ENCODE peak calls at places on chromosomes 7 and 10, in six cellular contexts. N, K, C, U, R and Q are unnamed samples.

GRCh38 chr10:115937756-115938032 is 335.3 kb downstream of the GFRA1 start:
- DNase-seq in N (no peak), K (no peak), C (peak; percentile 35), U (no peak), R (no peak), Q (no peak)

GRCh38 chr10:35752469-35753450 is 110.7 kb upstream of the FZD8 start:
- DNase-seq in N (no peak), K (no peak), C (no peak), U (no peak), R (no peak), Q (no peak)

GRCh38 chr10:23314835-23315239 is 29.8 kb downstream of the C10orf67 start:
- DNase-seq in N (peak; percentile 57), K (peak; percentile 80), C (peak; percentile 91), U (peak; percentile 71), R (peak; percentile 91), Q (peak; percentile 88)

GRCh38 chr10:19811517-19811916 is 4.7 kb upstream of the PLXDC2 start:
- DNase-seq in N (no peak), K (peak; percentile 56), C (peak; percentile 55), U (peak; percentile 21), R (peak; percentile 44), Q (peak; percentile 37)

GRCh38 chr10:104306897-104307296 is 31.4 kb downstream of the ITPRIP start:
- DNase-seq in N (no peak), K (peak; percentile 84), C (no peak), U (no peak), R (no peak), Q (no peak)

GRCh38 chr10:99685232-99686041 is 26.1 kb downstream of the ENTPD7 start:
- DNase-seq in N (no peak), K (no peak), C (peak; percentile 61), U (no peak), R (no peak), Q (no peak)

GRCh38 chr7:1103789-1104513 is 16.0 kb downstream of the GPER1 start:
- DNase-seq in N (no peak), K (no peak), C (no peak), U (no peak), R (no peak), Q (no peak)

GRCh38 chr10:99854860-99855259 is 72.4 kb downstream of the ABCC2 start:
- DNase-seq in N (peak; percentile 51), K (peak; percentile 64), C (peak; percentile 88), U (no peak), R (peak; percentile 59), Q (peak; percentile 62)

GRCh38 chr7:82235710-82236109 is 207.9 kb downstream of the CACNA2D1 start:
- DNase-seq in N (no peak), K (no peak), C (peak; percentile 53), U (no peak), R (no peak), Q (peak; percentile 18)

GRCh38 chr7:128137096-128137655 is 103.9 kb upstream of the LEP start:
- DNase-seq in N (no peak), K (no peak), C (peak; percentile 78), U (no peak), R (peak; percentile 81), Q (peak; percentile 19)

GRCh38 chr7:37848297-37848696 is at the start of gene NME8:
- DNase-seq in N (no peak), K (no peak), C (no peak), U (no peak), R (no peak), Q (no peak)

GRCh38 chr7:38757946-38758345 is 126.8 kb upstream of the AMPH start:
- DNase-seq in N (no peak), K (no peak), C (no peak), U (no peak), R (no peak), Q (no peak)

GRCh38 chr10:27531336-27531847 is 27.3 kb downstream of the RAB18 start:
- DNase-seq in N (no peak), K (no peak), C (no peak), U (no peak), R (no peak), Q (no peak)

GRCh38 chr10:43409385-43410109 is 561 bp upstream of the HNRNPF start:
- DNase-seq in N (no peak), K (no peak), C (peak; percentile 42), U (peak; percentile 55), R (no peak), Q (peak; percentile 39)

GRCh38 chr10:88680958-88681357 is 16.7 kb downstream of the LIPF start:
- DNase-seq in N (no peak), K (no peak), C (no peak), U (no peak), R (no peak), Q (no peak)

GRCh38 chr10:33952692-33953360 is 618.4 kb upstream of the NRP1 start:
- DNase-seq in N (no peak), K (no peak), C (peak; percentile 71), U (no peak), R (no peak), Q (peak; percentile 99)

GRCh38 chr10:3775671-3776551 is 9.1 kb downstream of the KLF6 start:
- DNase-seq in N (peak; percentile 55), K (peak; percentile 63), C (peak; percentile 71), U (no peak), R (peak; percentile 70), Q (peak; percentile 41)

GRCh38 chr7:124570558-124570957 is 195.0 kb downstream of the GPR37 start:
- DNase-seq in N (no peak), K (no peak), C (no peak), U (no peak), R (no peak), Q (no peak)

GRCh38 chr7:124566576-124566975 is 199.0 kb downstream of the GPR37 start:
- DNase-seq in N (no peak), K (peak; percentile 34), C (no peak), U (no peak), R (no peak), Q (peak; percentile 92)
- TF ChIP-seq EZH2phosphoT487 in N (no peak), K (no peak), C (no peak), U (no peak), R (no peak), Q (no peak)

GRCh38 chr10:129969528-129970264 is 5.6 kb upstream of the EBF3 start:
- DNase-seq in N (no peak), K (peak; percentile 64), C (no peak), U (no peak), R (no peak), Q (no peak)

GRCh38 chr10:129970404-129971364 is 6.6 kb upstream of the EBF3 start:
- DNase-seq in N (no peak), K (peak; percentile 60), C (no peak), U (no peak), R (no peak), Q (no peak)

GRCh38 chr10:129972966-129973673 is 9.0 kb upstream of the EBF3 start:
- DNase-seq in N (no peak), K (peak; percentile 31), C (no peak), U (no peak), R (no peak), Q (no peak)

GRCh38 chr10:129972145-129972965 is 8.3 kb upstream of the EBF3 start:
- DNase-seq in N (no peak), K (peak; percentile 55), C (peak; percentile 50), U (no peak), R (peak; percentile 38), Q (no peak)

GRCh38 chr10:129971381-129972144 is 7.5 kb upstream of the EBF3 start:
- DNase-seq in N (no peak), K (peak; percentile 91), C (peak; percentile 81), U (peak; percentile 37), R (peak; percentile 86), Q (peak; percentile 56)
- TF ChIP-seq EZH2phosphoT487 in N (no peak), K (no peak), C (no peak), U (no peak), R (peak; percentile 8), Q (no peak)

DNA sequence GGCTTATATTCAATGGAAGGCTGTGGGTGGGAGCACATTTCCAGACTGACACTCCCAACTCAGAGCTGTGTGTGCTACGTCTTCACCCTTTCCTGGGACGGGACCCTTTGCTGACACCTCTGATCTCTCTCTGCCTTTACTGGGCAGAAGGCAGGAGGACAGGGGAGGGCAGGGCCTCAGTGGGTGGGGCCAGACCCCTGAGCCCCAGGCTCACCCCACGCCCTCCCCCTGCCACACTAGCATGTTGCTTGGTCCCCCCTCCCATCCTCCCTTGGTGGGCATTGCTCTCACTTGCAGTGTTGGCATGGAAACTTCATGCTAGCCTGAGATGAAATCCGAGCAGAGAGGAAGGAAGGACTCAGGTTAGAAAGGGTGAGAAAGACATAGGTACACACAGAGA is 18.4 kb downstream of the TMEM273 start:
- DNase-seq in N (no peak), K (no peak), C (no peak), U (no peak), R (no peak), Q (no peak)
- TF ChIP-seq EZH2phosphoT487 in N (no peak), K (no peak), C (no peak), U (no peak), R (no peak), Q (no peak)

GRCh38 chr7:22587322-22587721 is 87.3 kb upstream of the STEAP1B start:
- DNase-seq in N (no peak), K (no peak), C (peak; percentile 54), U (no peak), R (no peak), Q (no peak)
- TF ChIP-seq EZH2phosphoT487 in N (no peak), K (no peak), C (peak; percentile 46), U (no peak), R (no peak), Q (no peak)

GRCh38 chr10:118926903-118927302 is 102.6 kb upstream of the NANOS1 start:
- DNase-seq in N (no peak), K (peak; percentile 0), C (no peak), U (no peak), R (no peak), Q (no peak)

GRCh38 chr10:118927317-118927716 is 102.2 kb upstream of the NANOS1 start:
- DNase-seq in N (no peak), K (peak; percentile 0), C (peak; percentile 25), U (no peak), R (no peak), Q (no peak)

GRCh38 chr10:118926441-118926840 is 103.1 kb upstream of the NANOS1 start:
- DNase-seq in N (no peak), K (peak; percentile 0), C (no peak), U (no peak), R (no peak), Q (no peak)

GRCh38 chr10:118925404-118925803 is 104.1 kb upstream of the NANOS1 start:
- DNase-seq in N (no peak), K (no peak), C (no peak), U (no peak), R (no peak), Q (no peak)

GRCh38 chr10:118926018-118926417 is 103.5 kb upstream of the NANOS1 start:
- DNase-seq in N (no peak), K (no peak), C (no peak), U (no peak), R (no peak), Q (no peak)
- TF ChIP-seq EZH2phosphoT487 in N (no peak), K (no peak), C (no peak), U (no peak), R (no peak), Q (no peak)

DNA sequence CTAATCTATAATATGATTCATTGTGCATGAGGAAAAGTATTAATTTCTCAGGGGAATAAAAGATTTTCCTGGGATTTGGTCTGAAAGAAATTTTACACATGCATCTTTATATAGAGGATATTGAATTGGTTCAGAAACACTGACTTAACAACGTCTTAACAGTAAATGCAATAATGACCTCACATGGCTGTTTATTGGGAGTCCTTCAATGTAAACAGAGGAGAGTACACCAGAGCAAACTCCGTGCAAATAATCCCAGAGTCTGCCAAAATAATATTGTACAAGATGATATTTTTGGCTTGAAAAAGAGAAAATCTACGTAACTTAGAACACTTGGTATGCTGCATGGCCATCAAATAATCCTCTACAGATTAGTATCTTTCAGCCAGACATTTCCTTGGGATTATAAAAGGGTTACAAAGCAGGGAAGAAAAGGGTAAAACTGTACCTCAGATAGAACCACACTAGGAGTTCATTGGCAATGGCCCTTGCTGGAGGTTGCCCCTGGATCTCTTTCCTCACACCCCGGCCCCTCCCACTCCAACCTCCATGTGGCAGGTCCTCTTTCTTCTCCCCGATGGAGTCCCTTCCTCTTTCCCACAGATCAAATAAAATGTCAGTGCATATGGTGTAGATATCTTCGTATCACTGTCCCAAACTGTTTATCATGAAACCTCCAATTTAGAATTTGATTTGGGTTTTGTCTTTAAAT is 196.4 kb downstream of the EVX1 start:
- DNase-seq in N (no peak), K (no peak), C (no peak), U (no peak), R (no peak), Q (no peak)
- TF ChIP-seq EZH2phosphoT487 in N (no peak), K (no peak), C (no peak), U (no peak), R (no peak), Q (no peak)